ENCODE peak calls at places on chromosome 3, in six cellular contexts. I, V, R, P, K and Z are unnamed samples.

GRCh38 chr3:20083953-20084352 is 43.7 kb downstream of the KAT2B start:
- DNase-seq in I (no peak), V (no peak), R (no peak), P (no peak), K (no peak), Z (no peak)

GRCh38 chr3:16090013-16090412 is 84.5 kb upstream of the GALNT15 start:
- DNase-seq in I (no peak), V (no peak), R (peak), P (no peak), K (no peak), Z (no peak)

GRCh38 chr3:174498638-174499037 is 360.5 kb upstream of the NAALADL2 start:
- DNase-seq in I (no peak), V (no peak), R (peak), P (no peak), K (no peak), Z (no peak)

GRCh38 chr3:105686324-105686897 is 182.4 kb downstream of the CBLB start:
- DNase-seq in I (no peak), V (no peak), R (peak), P (peak), K (no peak), Z (peak)

GRCh38 chr3:10206166-10206511 is 41.4 kb downstream of the IRAK2 start:
- DNase-seq in I (no peak), V (no peak), R (no peak), P (no peak), K (no peak), Z (no peak)

GRCh38 chr3:60555704-60556340 is 695.4 kb downstream of the FHIT start:
- DNase-seq in I (no peak), V (no peak), R (no peak), P (no peak), K (no peak), Z (no peak)

GRCh38 chr3:165206454-165207266 is 10.5 kb upstream of the SLITRK3 start:
- DNase-seq in I (no peak), V (no peak), R (peak), P (no peak), K (peak), Z (peak)

GRCh38 chr3:69925506-69925905 is 74.0 kb upstream of the SAMMSON start:
- DNase-seq in I (no peak), V (no peak), R (no peak), P (no peak), K (no peak), Z (no peak)

GRCh38 chr3:98613616-98614015 is 20.2 kb upstream of the CPOX start:
- DNase-seq in I (no peak), V (no peak), R (no peak), P (no peak), K (no peak), Z (no peak)

GRCh38 chr3:174440350-174440716 is 418.8 kb upstream of the NAALADL2 start:
- DNase-seq in I (no peak), V (no peak), R (no peak), P (no peak), K (peak), Z (peak)

GRCh38 chr3:114450008-114450596 is 156.3 kb downstream of the TIGIT start:
- DNase-seq in I (no peak), V (no peak), R (peak), P (no peak), K (peak), Z (no peak)

GRCh38 chr3:86029590-86029989 is 961.4 kb downstream of the VGLL3 start:
- DNase-seq in I (no peak), V (no peak), R (peak), P (no peak), K (no peak), Z (no peak)

GRCh38 chr3:87780808-87781207 is 278.0 kb downstream of the CGGBP1 start:
- DNase-seq in I (no peak), V (no peak), R (no peak), P (no peak), K (no peak), Z (no peak)

GRCh38 chr3:9130318-9131110 is 118.9 kb downstream of the SRGAP3 start:
- DNase-seq in I (no peak), V (no peak), R (no peak), P (no peak), K (no peak), Z (no peak)

GRCh38 chr3:50651875-50652529 is 22.7 kb upstream of the DOCK3 start:
- DNase-seq in I (no peak), V (no peak), R (no peak), P (no peak), K (no peak), Z (no peak)

GRCh38 chr3:3615533-3615932 is 183.7 kb upstream of the LRRN1 start:
- DNase-seq in I (no peak), V (no peak), R (no peak), P (no peak), K (no peak), Z (no peak)

GRCh38 chr3:69248394-69248793 is 126.0 kb upstream of the LMOD3 start:
- DNase-seq in I (no peak), V (no peak), R (no peak), P (no peak), K (no peak), Z (no peak)

GRCh38 chr3:13299531-13300155 is 120.5 kb downstream of the NUP210 start:
- DNase-seq in I (no peak), V (no peak), R (no peak), P (no peak), K (no peak), Z (no peak)

GRCh38 chr3:74663178-74663577 is 48.7 kb upstream of the CNTN3 start:
- DNase-seq in I (no peak), V (no peak), R (no peak), P (no peak), K (no peak), Z (no peak)

GRCh38 chr3:13110678-13111116 is 37.5 kb upstream of the IQSEC1 start:
- DNase-seq in I (no peak), V (no peak), R (peak), P (peak), K (no peak), Z (no peak)

GRCh38 chr3:122679467-122680291 is 960 bp upstream of the PARP14 start:
- DNase-seq in I (no peak), V (no peak), R (peak), P (no peak), K (peak), Z (no peak)

GRCh38 chr3:10757821-10758130 is 58.3 kb upstream of the SLC6A11 start:
- DNase-seq in I (no peak), V (no peak), R (no peak), P (no peak), K (no peak), Z (no peak)